ENCODE peak calls at places on chromosome 3, in nine cellular contexts. G is OCI-M1; B is heart right ventricle; K is germinal center; V is lower lobe of right lung; H is central memory CD4-positive, alpha-beta T cell; E is RPMI7951; P is stimulated activated CD4-positive, alpha-beta T cell treated with anti-CD3 and anti-CD28 coated beads, Interleukin-15, amount 100 ng/mL, for 24 hours; X is breast epithelium. N is an unnamed sample.

GRCh38 chr3:69855436-69856162 is 116.3 kb downstream of the MITF start:
- DNase-seq in G (peak; percentile 64), B (no peak), K (no peak), V (no peak), H (no peak), E (peak; percentile 43), P (no peak), X (no peak), N (no peak)

GRCh38 chr3:117719316-117719926 is 1009.8 kb downstream of the TUSC7 start:
- DNase-seq in G (peak; percentile 41), B (no peak), K (peak; percentile 3), V (no peak), H (no peak), E (peak; percentile 1), P (no peak), X (no peak), N (no peak)

GRCh38 chr3:49916686-49917085 is 12.9 kb downstream of the MON1A start:
- DNase-seq in G (no peak), B (no peak), K (no peak), V (no peak), H (no peak), E (no peak), P (no peak), X (no peak), N (no peak)

GRCh38 chr3:40464339-40465110 is 7.4 kb downstream of the RPL14 start:
- DNase-seq in G (peak; percentile 29), B (no peak), K (no peak), V (no peak), H (peak; percentile 68), E (no peak), P (no peak), X (no peak), N (no peak)

GRCh38 chr3:140994316-140994715 is 52.7 kb downstream of the SLC25A36 start:
- DNase-seq in G (no peak), B (no peak), K (no peak), V (no peak), H (no peak), E (no peak), P (no peak), X (no peak), N (no peak)

GRCh38 chr3:48318831-48319512 is 14.5 kb downstream of the SPINK8 start:
- DNase-seq in G (peak; percentile 29), B (no peak), K (no peak), V (no peak), H (no peak), E (no peak), P (no peak), X (no peak), N (no peak)

GRCh38 chr3:195549001-195549400 is 5.9 kb upstream of the PPP1R2 start:
- DNase-seq in G (no peak), B (no peak), K (no peak), V (no peak), H (no peak), E (no peak), P (no peak), X (no peak), N (no peak)

GRCh38 chr3:162134571-162134970 is 638.0 kb downstream of the OTOL1 start:
- DNase-seq in G (peak; percentile 76), B (no peak), K (no peak), V (no peak), H (no peak), E (peak; percentile 3), P (no peak), X (no peak), N (no peak)

GRCh38 chr3:9293066-9293465 is 43.6 kb upstream of the SRGAP3 start:
- DNase-seq in G (no peak), B (no peak), K (no peak), V (no peak), H (no peak), E (no peak), P (no peak), X (no peak), N (no peak)

GRCh38 chr3:198107840-198108734 is 148.1 kb downstream of the LMLN start:
- DNase-seq in G (no peak), B (no peak), K (no peak), V (no peak), H (no peak), E (peak; percentile 11), P (no peak), X (no peak), N (no peak)

GRCh38 chr3:52574056-52574965 is 37.9 kb downstream of the UQCC5 start:
- DNase-seq in G (peak; percentile 20), B (no peak), K (no peak), V (no peak), H (no peak), E (no peak), P (no peak), X (no peak), N (no peak)

GRCh38 chr3:120364101-120364500 is 14.9 kb upstream of the LRRC58 start:
- DNase-seq in G (no peak), B (no peak), K (no peak), V (no peak), H (no peak), E (no peak), P (no peak), X (no peak), N (no peak)

GRCh38 chr3:15506571-15506970 is 14.9 kb downstream of the COLQ start:
- DNase-seq in G (no peak), B (no peak), K (no peak), V (no peak), H (no peak), E (no peak), P (no peak), X (no peak), N (no peak)

GRCh38 chr3:101625879-101626278 is 51.1 kb downstream of the ZBTB11 start:
- DNase-seq in G (no peak), B (no peak), K (no peak), V (no peak), H (no peak), E (no peak), P (no peak), X (no peak), N (no peak)

GRCh38 chr3:124582621-124583437 is 147.4 kb upstream of the UMPS start:
- DNase-seq in G (peak; percentile 45), B (no peak), K (no peak), V (no peak), H (no peak), E (no peak), P (no peak), X (no peak), N (no peak)

GRCh38 chr3:32880225-32880624 is 62.4 kb downstream of the TRIM71 start:
- DNase-seq in G (no peak), B (no peak), K (no peak), V (no peak), H (no peak), E (no peak), P (no peak), X (no peak), N (no peak)

GRCh38 chr3:113186566-113186965 is 24.8 kb upstream of the BOC start:
- DNase-seq in G (no peak), B (no peak), K (no peak), V (no peak), H (no peak), E (peak; percentile 20), P (no peak), X (no peak), N (no peak)

GRCh38 chr3:154616298-154616697 is 186.3 kb upstream of the GPR149 start:
- DNase-seq in G (no peak), B (no peak), K (no peak), V (no peak), H (no peak), E (no peak), P (no peak), X (no peak), N (no peak)

GRCh38 chr3:51559961-51560360 is 21.4 kb downstream of the RAD54L2 start:
- DNase-seq in G (no peak), B (no peak), K (no peak), V (no peak), H (no peak), E (no peak), P (no peak), X (no peak), N (no peak)

GRCh38 chr3:39499651-39500273 is 32.3 kb downstream of the MOBP start:
- DNase-seq in G (no peak), B (no peak), K (no peak), V (no peak), H (no peak), E (no peak), P (no peak), X (no peak), N (no peak)

GRCh38 chr3:161401389-161401788 is 30.1 kb upstream of the SPTSSB start:
- DNase-seq in G (no peak), B (no peak), K (no peak), V (no peak), H (no peak), E (peak; percentile 35), P (no peak), X (no peak), N (no peak)

GRCh38 chr3:13075318-13075717 is 2.1 kb upstream of the IQSEC1 start:
- DNase-seq in G (no peak), B (no peak), K (no peak), V (no peak), H (no peak), E (no peak), P (no peak), X (no peak), N (peak; percentile 61)

GRCh38 chr3:40185029-40185695 is 124.3 kb upstream of the EIF1B start:
- DNase-seq in G (peak; percentile 16), B (no peak), K (no peak), V (no peak), H (no peak), E (peak; percentile 72), P (no peak), X (no peak), N (no peak)

GRCh38 chr3:16147226-16147625 is 27.3 kb upstream of the GALNT15 start:
- DNase-seq in G (no peak), B (no peak), K (no peak), V (no peak), H (no peak), E (peak; percentile 64), P (no peak), X (no peak), N (no peak)

GRCh38 chr3:122787872-122788271 is 5.8 kb downstream of the HSPBAP1 start:
- DNase-seq in G (no peak), B (no peak), K (no peak), V (no peak), H (no peak), E (no peak), P (no peak), X (no peak), N (no peak)

GRCh38 chr3:176941674-176942073 is 255.6 kb downstream of the TBL1XR1 start:
- DNase-seq in G (peak; percentile 3), B (no peak), K (no peak), V (no peak), H (no peak), E (no peak), P (no peak), X (no peak), N (no peak)

GRCh38 chr3:158120330-158120729 is 10.4 kb downstream of the RSRC1 start:
- DNase-seq in G (no peak), B (no peak), K (no peak), V (no peak), H (no peak), E (no peak), P (no peak), X (no peak), N (no peak)

GRCh38 chr3:66312039-66312438 is 91.2 kb downstream of the SLC25A26 start:
- DNase-seq in G (no peak), B (no peak), K (no peak), V (no peak), H (peak; percentile 54), E (no peak), P (no peak), X (no peak), N (no peak)

GRCh38 chr3:123758081-123758564 is 126.0 kb downstream of the MYLK start:
- DNase-seq in G (no peak), B (no peak), K (no peak), V (no peak), H (no peak), E (peak; percentile 86), P (no peak), X (no peak), N (no peak)